ENCODE peak calls at places on chromosomes 13 and 19, in eight cellular contexts. One of them, this sample, is unnamed.
A peak's percentile ranks its signal among the peaks of the same experiment; 100 is the strongest.

GRCh38 chr13:27339299-27339698 is 68.7 kb downstream of the RASL11A start:
- DNase-seq in cardiac muscle cell: peak; percentile 72
- DNase-seq in lower lobe of right lung: no peak
- DNase-seq in endothelial cell: peak; percentile 57
- DNase-seq in stimulated activated CD4-positive, alpha-beta T cell treated with anti-CD3 and anti-CD28 coated beads, Interleukin-4, amount 100 ng/mL, for 48 hours: peak; percentile 23
- DNase-seq in pons: peak; percentile 23
- DNase-seq in H7: peak; percentile 70
- DNase-seq in Panc1: no peak
- DNase-seq in this sample: no peak

GRCh38 chr19:2084993-2085720 is 11.0 kb downstream of the MOB3A start:
- DNase-seq in cardiac muscle cell: peak; percentile 60
- DNase-seq in lower lobe of right lung: peak; percentile 91
- DNase-seq in endothelial cell: peak; percentile 69
- DNase-seq in stimulated activated CD4-positive, alpha-beta T cell treated with anti-CD3 and anti-CD28 coated beads, Interleukin-4, amount 100 ng/mL, for 48 hours: peak; percentile 93
- DNase-seq in pons: no peak
- DNase-seq in H7: no peak
- DNase-seq in Panc1: no peak
- DNase-seq in this sample: peak; percentile 83

GRCh38 chr13:112888238-112889111 is 80.5 kb upstream of the MCF2L start:
- DNase-seq in cardiac muscle cell: no peak
- DNase-seq in lower lobe of right lung: peak; percentile 45
- DNase-seq in endothelial cell: no peak
- DNase-seq in stimulated activated CD4-positive, alpha-beta T cell treated with anti-CD3 and anti-CD28 coated beads, Interleukin-4, amount 100 ng/mL, for 48 hours: no peak
- DNase-seq in pons: no peak
- DNase-seq in H7: no peak
- DNase-seq in Panc1: no peak
- DNase-seq in this sample: no peak

GRCh38 chr13:87234981-87235380 is 436.2 kb upstream of the SLITRK5 start:
- DNase-seq in cardiac muscle cell: peak; percentile 17
- DNase-seq in lower lobe of right lung: no peak
- DNase-seq in endothelial cell: no peak
- DNase-seq in stimulated activated CD4-positive, alpha-beta T cell treated with anti-CD3 and anti-CD28 coated beads, Interleukin-4, amount 100 ng/mL, for 48 hours: no peak
- DNase-seq in pons: no peak
- DNase-seq in H7: no peak
- DNase-seq in Panc1: no peak
- DNase-seq in this sample: no peak

GRCh38 chr13:43872181-43872580 is 7.4 kb downstream of the CCDC122 start:
- DNase-seq in cardiac muscle cell: no peak
- DNase-seq in lower lobe of right lung: no peak
- DNase-seq in endothelial cell: no peak
- DNase-seq in stimulated activated CD4-positive, alpha-beta T cell treated with anti-CD3 and anti-CD28 coated beads, Interleukin-4, amount 100 ng/mL, for 48 hours: no peak
- DNase-seq in pons: no peak
- DNase-seq in H7: no peak
- DNase-seq in Panc1: no peak
- DNase-seq in this sample: no peak

GRCh38 chr13:41060723-41061074 is 610 bp upstream of the WBP4 start:
- DNase-seq in cardiac muscle cell: peak; percentile 90
- DNase-seq in lower lobe of right lung: peak; percentile 93
- DNase-seq in endothelial cell: peak; percentile 79
- DNase-seq in stimulated activated CD4-positive, alpha-beta T cell treated with anti-CD3 and anti-CD28 coated beads, Interleukin-4, amount 100 ng/mL, for 48 hours: peak; percentile 86
- DNase-seq in pons: peak; percentile 79
- DNase-seq in H7: peak; percentile 77
- DNase-seq in Panc1: no peak
- DNase-seq in this sample: peak; percentile 69

GRCh38 chr19:21022996-21023395 is 2.5 kb downstream of the ZNF430 start:
- DNase-seq in cardiac muscle cell: peak; percentile 32
- DNase-seq in lower lobe of right lung: no peak
- DNase-seq in endothelial cell: no peak
- DNase-seq in stimulated activated CD4-positive, alpha-beta T cell treated with anti-CD3 and anti-CD28 coated beads, Interleukin-4, amount 100 ng/mL, for 48 hours: no peak
- DNase-seq in pons: no peak
- DNase-seq in H7: no peak
- DNase-seq in Panc1: no peak
- DNase-seq in this sample: no peak

GRCh38 chr13:37277007-37277406 is 171.5 kb upstream of the CSNK1A1L start:
- DNase-seq in cardiac muscle cell: peak; percentile 37
- DNase-seq in lower lobe of right lung: no peak
- DNase-seq in endothelial cell: no peak
- DNase-seq in stimulated activated CD4-positive, alpha-beta T cell treated with anti-CD3 and anti-CD28 coated beads, Interleukin-4, amount 100 ng/mL, for 48 hours: no peak
- DNase-seq in pons: no peak
- DNase-seq in H7: no peak
- DNase-seq in Panc1: no peak
- DNase-seq in this sample: no peak

GRCh38 chr19:1128111-1128510 is 24.3 kb downstream of the GPX4 start:
- DNase-seq in cardiac muscle cell: no peak
- DNase-seq in lower lobe of right lung: no peak
- DNase-seq in endothelial cell: no peak
- DNase-seq in stimulated activated CD4-positive, alpha-beta T cell treated with anti-CD3 and anti-CD28 coated beads, Interleukin-4, amount 100 ng/mL, for 48 hours: no peak
- DNase-seq in pons: no peak
- DNase-seq in H7: no peak
- DNase-seq in Panc1: no peak
- DNase-seq in this sample: no peak

GRCh38 chr13:111908391-111908790 is 158.6 kb upstream of the SOX1 start:
- DNase-seq in cardiac muscle cell: no peak
- DNase-seq in lower lobe of right lung: no peak
- DNase-seq in endothelial cell: no peak
- DNase-seq in stimulated activated CD4-positive, alpha-beta T cell treated with anti-CD3 and anti-CD28 coated beads, Interleukin-4, amount 100 ng/mL, for 48 hours: no peak
- DNase-seq in pons: no peak
- DNase-seq in H7: peak; percentile 19
- DNase-seq in Panc1: no peak
- DNase-seq in this sample: no peak

GRCh38 chr13:71626396-71626795 is 240.6 kb downstream of the DACH1 start:
- DNase-seq in cardiac muscle cell: no peak
- DNase-seq in lower lobe of right lung: no peak
- DNase-seq in endothelial cell: no peak
- DNase-seq in stimulated activated CD4-positive, alpha-beta T cell treated with anti-CD3 and anti-CD28 coated beads, Interleukin-4, amount 100 ng/mL, for 48 hours: no peak
- DNase-seq in pons: no peak
- DNase-seq in H7: no peak
- DNase-seq in Panc1: no peak
- DNase-seq in this sample: no peak

GRCh38 chr13:23871616-23872220 is 17.5 kb downstream of the MIPEP start:
- DNase-seq in cardiac muscle cell: peak; percentile 55
- DNase-seq in lower lobe of right lung: no peak
- DNase-seq in endothelial cell: no peak
- DNase-seq in stimulated activated CD4-positive, alpha-beta T cell treated with anti-CD3 and anti-CD28 coated beads, Interleukin-4, amount 100 ng/mL, for 48 hours: no peak
- DNase-seq in pons: peak; percentile 70
- DNase-seq in H7: peak; percentile 17
- DNase-seq in Panc1: no peak
- DNase-seq in this sample: no peak

This sample was measured in stimulated activated CD8-positive, alpha-beta memory T cell treated with anti-CD3 and anti-CD28 coated beads, Interleukin-7, amount 100 ng/mL, for 24 hours.